ENCODE peak calls at places on chromosome X, in seven cellular contexts. One of them, this sample, is unnamed.

GRCh38 chrX:114619874-114620273 is 36.0 kb downstream of the HTR2C start:
- DNase-seq in mesenchymal stem cell: peak; percentile 0
- DNase-seq in brain microvascular endothelial cell: no peak
- DNase-seq in IMR-90: no peak
- DNase-seq in ovary: no peak
- DNase-seq in SK-N-SH: peak; percentile 21
- DNase-seq in HepG2: no peak
- DNase-seq in this sample: no peak

GRCh38 chrX:47264507-47265173 is 31.8 kb downstream of the USP11 start:
- DNase-seq in mesenchymal stem cell: peak; percentile 54
- DNase-seq in brain microvascular endothelial cell: peak; percentile 47
- DNase-seq in IMR-90: peak; percentile 62
- DNase-seq in ovary: no peak
- DNase-seq in SK-N-SH: no peak
- DNase-seq in HepG2: peak; percentile 38
- DNase-seq in this sample: no peak

GRCh38 chrX:105331244-105331643 is 110.8 kb upstream of the TEX13A start:
- DNase-seq in mesenchymal stem cell: no peak
- DNase-seq in brain microvascular endothelial cell: peak; percentile 2
- DNase-seq in IMR-90: peak; percentile 52
- DNase-seq in ovary: no peak
- DNase-seq in SK-N-SH: no peak
- DNase-seq in HepG2: no peak
- DNase-seq in this sample: no peak

GRCh38 chrX:47208108-47208507 is 10.4 kb upstream of the CDK16 start:
- DNase-seq in mesenchymal stem cell: no peak
- DNase-seq in brain microvascular endothelial cell: no peak
- DNase-seq in IMR-90: no peak
- DNase-seq in ovary: no peak
- DNase-seq in SK-N-SH: no peak
- DNase-seq in HepG2: no peak
- DNase-seq in this sample: no peak

GRCh38 chrX:100591256-100592051 is 6.7 kb downstream of the TNMD start:
- DNase-seq in mesenchymal stem cell: no peak
- DNase-seq in brain microvascular endothelial cell: no peak
- DNase-seq in IMR-90: no peak
- DNase-seq in ovary: no peak
- DNase-seq in SK-N-SH: no peak
- DNase-seq in HepG2: peak; percentile 40
- DNase-seq in this sample: no peak

GRCh38 chrX:36974896-36975295 is 33.3 kb upstream of the FAM47C start:
- DNase-seq in mesenchymal stem cell: no peak
- DNase-seq in brain microvascular endothelial cell: no peak
- DNase-seq in IMR-90: no peak
- DNase-seq in ovary: no peak
- DNase-seq in SK-N-SH: no peak
- DNase-seq in HepG2: no peak
- DNase-seq in this sample: no peak

GRCh38 chrX:50812995-50813842 is 775 bp downstream of the SHROOM4 start:
- DNase-seq in mesenchymal stem cell: peak; percentile 67
- DNase-seq in brain microvascular endothelial cell: peak; percentile 12
- DNase-seq in IMR-90: peak; percentile 46
- DNase-seq in ovary: peak; percentile 20
- DNase-seq in SK-N-SH: peak; percentile 39
- DNase-seq in HepG2: no peak
- DNase-seq in this sample: no peak

GRCh38 chrX:83984961-83985360 is 124.0 kb downstream of the CYLC1 start:
- DNase-seq in mesenchymal stem cell: no peak
- DNase-seq in brain microvascular endothelial cell: no peak
- DNase-seq in IMR-90: no peak
- DNase-seq in ovary: no peak
- DNase-seq in SK-N-SH: no peak
- DNase-seq in HepG2: no peak
- DNase-seq in this sample: no peak

GRCh38 chrX:147069926-147070325 is 255.4 kb upstream of the CXorf51A start:
- DNase-seq in mesenchymal stem cell: peak; percentile 70
- DNase-seq in brain microvascular endothelial cell: no peak
- DNase-seq in IMR-90: no peak
- DNase-seq in ovary: no peak
- DNase-seq in SK-N-SH: no peak
- DNase-seq in HepG2: no peak
- DNase-seq in this sample: no peak

GRCh38 chrX:129968968-129969367 is 13.5 kb upstream of the BCORL1 start:
- DNase-seq in mesenchymal stem cell: no peak
- DNase-seq in brain microvascular endothelial cell: no peak
- DNase-seq in IMR-90: no peak
- DNase-seq in ovary: no peak
- DNase-seq in SK-N-SH: no peak
- DNase-seq in HepG2: no peak
- DNase-seq in this sample: no peak

GRCh38 chrX:9318213-9318612 is 146.6 kb upstream of the TBL1X start:
- DNase-seq in mesenchymal stem cell: no peak
- DNase-seq in brain microvascular endothelial cell: no peak
- DNase-seq in IMR-90: no peak
- DNase-seq in ovary: no peak
- DNase-seq in SK-N-SH: no peak
- DNase-seq in HepG2: no peak
- DNase-seq in this sample: peak; percentile 53

GRCh38 chrX:71615954-71616353 is 2.4 kb downstream of the CXCR3 start:
- DNase-seq in mesenchymal stem cell: no peak
- DNase-seq in brain microvascular endothelial cell: no peak
- DNase-seq in IMR-90: no peak
- DNase-seq in ovary: no peak
- DNase-seq in SK-N-SH: no peak
- DNase-seq in HepG2: no peak
- DNase-seq in this sample: no peak

GRCh38 chrX:54181196-54181953 is 1.7 kb downstream of the FAM120C start:
- DNase-seq in mesenchymal stem cell: peak; percentile 28
- DNase-seq in brain microvascular endothelial cell: no peak
- DNase-seq in IMR-90: peak; percentile 41
- DNase-seq in ovary: no peak
- DNase-seq in SK-N-SH: no peak
- DNase-seq in HepG2: no peak
- DNase-seq in this sample: no peak

GRCh38 chrX:12065251-12065650 is 73.0 kb upstream of the FRMPD4 start:
- DNase-seq in mesenchymal stem cell: peak; percentile 33
- DNase-seq in brain microvascular endothelial cell: peak; percentile 24
- DNase-seq in IMR-90: peak; percentile 28
- DNase-seq in ovary: no peak
- DNase-seq in SK-N-SH: no peak
- DNase-seq in HepG2: no peak
- DNase-seq in this sample: no peak

GRCh38 chrX:101078716-101079115 is at the start of gene TMEM35A:
- DNase-seq in mesenchymal stem cell: peak; percentile 49
- DNase-seq in brain microvascular endothelial cell: peak; percentile 7
- DNase-seq in IMR-90: peak; percentile 51
- DNase-seq in ovary: peak; percentile 23
- DNase-seq in SK-N-SH: peak; percentile 54
- DNase-seq in HepG2: no peak
- DNase-seq in this sample: no peak

GRCh38 chrX:115564243-115564642 is 3.3 kb downstream of the PLS3 start:
- DNase-seq in mesenchymal stem cell: peak; percentile 5
- DNase-seq in brain microvascular endothelial cell: no peak
- DNase-seq in IMR-90: peak; percentile 13
- DNase-seq in ovary: no peak
- DNase-seq in SK-N-SH: no peak
- DNase-seq in HepG2: peak; percentile 10
- DNase-seq in this sample: no peak

GRCh38 chrX:48961585-48962091 is 4.2 kb upstream of the OTUD5 start:
- DNase-seq in mesenchymal stem cell: peak; percentile 54
- DNase-seq in brain microvascular endothelial cell: peak; percentile 5
- DNase-seq in IMR-90: peak; percentile 27
- DNase-seq in ovary: no peak
- DNase-seq in SK-N-SH: no peak
- DNase-seq in HepG2: peak; percentile 47
- DNase-seq in this sample: no peak

GRCh38 chrX:111560801-111561200 is 49.4 kb downstream of the SERTM2 start:
- DNase-seq in mesenchymal stem cell: no peak
- DNase-seq in brain microvascular endothelial cell: no peak
- DNase-seq in IMR-90: no peak
- DNase-seq in ovary: no peak
- DNase-seq in SK-N-SH: no peak
- DNase-seq in HepG2: no peak
- DNase-seq in this sample: no peak

GRCh38 chrX:66633541-66633940 is 5.3 kb downstream of the EDA2R start:
- DNase-seq in mesenchymal stem cell: peak; percentile 27
- DNase-seq in brain microvascular endothelial cell: peak; percentile 52
- DNase-seq in IMR-90: peak; percentile 76
- DNase-seq in ovary: no peak
- DNase-seq in SK-N-SH: no peak
- DNase-seq in HepG2: no peak
- DNase-seq in this sample: no peak

GRCh38 chrX:6228720-6229119 is at the start of gene NLGN4X:
- DNase-seq in mesenchymal stem cell: no peak
- DNase-seq in brain microvascular endothelial cell: no peak
- DNase-seq in IMR-90: no peak
- DNase-seq in ovary: peak; percentile 18
- DNase-seq in SK-N-SH: peak; percentile 45
- DNase-seq in HepG2: no peak
- DNase-seq in this sample: no peak

GRCh38 chrX:43881410-43882293 is 598 bp downstream of the MAOB start:
- DNase-seq in mesenchymal stem cell: no peak
- DNase-seq in brain microvascular endothelial cell: no peak
- DNase-seq in IMR-90: no peak
- DNase-seq in ovary: peak; percentile 73
- DNase-seq in SK-N-SH: peak; percentile 17
- DNase-seq in HepG2: peak; percentile 87
- DNase-seq in this sample: no peak
- H3K4me3 ChIP-seq in mesenchymal stem cell: no peak overlapping the region
- H3K4me3 ChIP-seq in brain microvascular endothelial cell: peak overlapping the region; percentile 42
- H3K4me3 ChIP-seq in IMR-90: no peak overlapping the region
- H3K4me3 ChIP-seq in ovary: peak overlapping the region; percentile 51
- H3K4me3 ChIP-seq in SK-N-SH: no peak overlapping the region
- H3K4me3 ChIP-seq in HepG2: peak overlapping the region; percentile 75
- H3K4me3 ChIP-seq in this sample: no peak overlapping the region

DNA sequence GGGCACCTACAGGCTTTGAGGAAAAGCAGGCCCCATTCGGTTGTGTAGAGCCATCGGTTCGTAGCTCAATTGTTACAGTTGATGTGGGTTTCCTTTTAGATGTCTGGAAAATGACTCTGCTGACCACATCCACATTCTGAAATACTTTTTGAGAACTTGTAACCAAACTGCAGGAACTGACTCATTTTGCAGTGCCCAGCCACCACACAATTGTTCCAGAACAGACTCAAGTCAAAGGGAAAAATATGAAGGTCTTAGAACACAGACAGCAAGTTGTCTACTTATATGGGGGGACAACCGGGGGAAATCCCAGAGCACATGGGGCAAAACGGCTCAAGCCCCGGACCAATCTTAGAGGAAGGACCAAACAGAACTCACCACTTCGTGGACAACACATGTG is 557.6 kb upstream of the DIPK2B start:
- DNase-seq in mesenchymal stem cell: peak; percentile 93
- DNase-seq in brain microvascular endothelial cell: peak; percentile 81
- DNase-seq in IMR-90: peak; percentile 93
- DNase-seq in ovary: no peak
- DNase-seq in SK-N-SH: no peak
- DNase-seq in HepG2: no peak
- DNase-seq in this sample: no peak
- H3K4me3 ChIP-seq in mesenchymal stem cell: no peak overlapping the region
- H3K4me3 ChIP-seq in brain microvascular endothelial cell: no peak overlapping the region
- H3K4me3 ChIP-seq in IMR-90: no peak overlapping the region
- H3K4me3 ChIP-seq in ovary: no peak overlapping the region
- H3K4me3 ChIP-seq in SK-N-SH: peak overlapping the region; percentile 50
- H3K4me3 ChIP-seq in HepG2: no peak overlapping the region
- H3K4me3 ChIP-seq in this sample: peak overlapping the region; percentile 33

GRCh38 chrX:18288716-18289115 is 65.8 kb downstream of the SCML2 start:
- DNase-seq in mesenchymal stem cell: no peak
- DNase-seq in brain microvascular endothelial cell: no peak
- DNase-seq in IMR-90: no peak
- DNase-seq in ovary: no peak
- DNase-seq in SK-N-SH: no peak
- DNase-seq in HepG2: no peak
- DNase-seq in this sample: no peak
- H3K4me3 ChIP-seq in mesenchymal stem cell: no peak overlapping the region
- H3K4me3 ChIP-seq in brain microvascular endothelial cell: no peak overlapping the region
- H3K4me3 ChIP-seq in IMR-90: no peak overlapping the region
- H3K4me3 ChIP-seq in ovary: no peak overlapping the region
- H3K4me3 ChIP-seq in SK-N-SH: no peak overlapping the region
- H3K4me3 ChIP-seq in HepG2: no peak overlapping the region
- H3K4me3 ChIP-seq in this sample: no peak overlapping the region

GRCh38 chrX:152813211-152813610 is 17.3 kb downstream of the CETN2 start:
- DNase-seq in mesenchymal stem cell: no peak
- DNase-seq in brain microvascular endothelial cell: no peak
- DNase-seq in IMR-90: no peak
- DNase-seq in ovary: no peak
- DNase-seq in SK-N-SH: no peak
- DNase-seq in HepG2: no peak
- DNase-seq in this sample: no peak

GRCh38 chrX:152814048-152814447 is 16.5 kb downstream of the CETN2 start:
- DNase-seq in mesenchymal stem cell: no peak
- DNase-seq in brain microvascular endothelial cell: no peak
- DNase-seq in IMR-90: no peak
- DNase-seq in ovary: no peak
- DNase-seq in SK-N-SH: no peak
- DNase-seq in HepG2: no peak
- DNase-seq in this sample: no peak

GRCh38 chrX:152819732-152820131 is 10.8 kb downstream of the CETN2 start:
- DNase-seq in mesenchymal stem cell: no peak
- DNase-seq in brain microvascular endothelial cell: peak; percentile 18
- DNase-seq in IMR-90: peak; percentile 79
- DNase-seq in ovary: no peak
- DNase-seq in SK-N-SH: no peak
- DNase-seq in HepG2: no peak
- DNase-seq in this sample: no peak

GRCh38 chrX:152819271-152819670 is 11.3 kb downstream of the CETN2 start:
- DNase-seq in mesenchymal stem cell: no peak
- DNase-seq in brain microvascular endothelial cell: no peak
- DNase-seq in IMR-90: peak; percentile 31
- DNase-seq in ovary: no peak
- DNase-seq in SK-N-SH: no peak
- DNase-seq in HepG2: no peak
- DNase-seq in this sample: no peak

DNA sequence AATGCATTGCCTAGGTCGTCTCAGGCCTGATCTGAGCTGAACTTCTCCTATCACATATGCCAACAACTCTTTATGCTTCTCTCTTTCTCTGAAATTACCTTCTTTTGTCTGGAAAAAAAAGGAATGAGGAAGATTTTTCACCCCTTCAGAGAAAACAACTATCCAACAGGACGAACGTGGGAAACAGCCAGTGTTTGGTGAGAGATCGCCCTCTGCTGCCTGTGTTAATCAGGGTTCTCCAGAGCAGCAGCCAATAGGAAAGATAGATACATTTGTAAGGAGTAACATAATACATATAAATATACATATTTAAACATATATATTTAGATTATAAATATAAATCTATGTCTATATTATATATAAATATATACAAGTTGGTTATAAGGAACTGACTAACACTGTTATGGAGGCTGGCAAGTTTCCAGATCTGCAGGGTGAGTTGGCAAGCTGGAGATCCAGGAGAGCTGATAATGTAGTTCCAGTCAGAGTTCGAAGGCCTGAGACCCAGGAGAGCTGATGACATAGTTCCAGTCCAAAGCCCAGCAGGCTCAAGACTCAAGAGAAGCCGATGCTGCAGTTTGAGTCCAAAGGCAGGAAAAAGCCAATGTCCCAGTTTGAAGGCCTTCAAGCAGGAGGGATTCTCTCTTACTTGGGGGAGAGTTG is 13.3 kb downstream of the CETN2 start:
- DNase-seq in mesenchymal stem cell: peak; percentile 37
- DNase-seq in brain microvascular endothelial cell: peak; percentile 47
- DNase-seq in IMR-90: peak; percentile 54
- DNase-seq in ovary: no peak
- DNase-seq in SK-N-SH: peak; percentile 43
- DNase-seq in HepG2: no peak
- DNase-seq in this sample: no peak
- H3K4me3 ChIP-seq in mesenchymal stem cell: no peak overlapping the region
- H3K4me3 ChIP-seq in brain microvascular endothelial cell: no peak overlapping the region
- H3K4me3 ChIP-seq in IMR-90: no peak overlapping the region
- H3K4me3 ChIP-seq in ovary: no peak overlapping the region
- H3K4me3 ChIP-seq in SK-N-SH: no peak overlapping the region
- H3K4me3 ChIP-seq in HepG2: no peak overlapping the region
- H3K4me3 ChIP-seq in this sample: no peak overlapping the region

GRCh38 chrX:72620550-72621145 is 48.0 kb upstream of the HDAC8 start:
- DNase-seq in mesenchymal stem cell: peak; percentile 91
- DNase-seq in brain microvascular endothelial cell: peak; percentile 90
- DNase-seq in IMR-90: peak; percentile 89
- DNase-seq in ovary: peak; percentile 85
- DNase-seq in SK-N-SH: no peak
- DNase-seq in HepG2: peak; percentile 2
- DNase-seq in this sample: no peak
- H3K4me3 ChIP-seq in mesenchymal stem cell: no peak overlapping the region
- H3K4me3 ChIP-seq in brain microvascular endothelial cell: peak overlapping the region; percentile 25
- H3K4me3 ChIP-seq in IMR-90: peak overlapping the region; percentile 29
- H3K4me3 ChIP-seq in ovary: no peak overlapping the region
- H3K4me3 ChIP-seq in SK-N-SH: peak overlapping the region; percentile 14
- H3K4me3 ChIP-seq in HepG2: no peak overlapping the region
- H3K4me3 ChIP-seq in this sample: no peak overlapping the region